ENCODE peak calls at places on chromosomes 4 and X, in four cellular contexts. R is HepG2, C is GM12878, L is H1. W is an unnamed sample.

GRCh38 chrX:1500701-1501624 is 36.0 kb downstream of the P2RY8 start:
- DNase-seq in R (no peak), C (peak), L (peak), W (no peak)

GRCh38 chrX:17519349-17519748 is 144.3 kb downstream of the NHS start:
- DNase-seq in C (no peak), L (no peak), R (no peak), W (no peak)

GRCh38 chrX:134019567-134020206 is 34.3 kb upstream of the GPC3 start:
- DNase-seq in C (no peak), L (no peak), R (peak), W (no peak)

GRCh38 chrX:70030242-70030823 is 19.4 kb downstream of the AWAT2 start:
- DNase-seq in L (peak), C (no peak), R (peak), W (peak)

GRCh38 chrX:12308420-12308819 is 170.1 kb downstream of the FRMPD4 start:
- DNase-seq in R (no peak), C (no peak), L (no peak), W (no peak)

GRCh38 chr4:86035688-86036087 is 324.2 kb downstream of the MAPK10 start:
- DNase-seq in R (no peak), C (no peak), L (no peak), W (no peak)

GRCh38 chr4:80540349-80540748 is 204.8 kb downstream of the CFAP299 start:
- DNase-seq in R (no peak), L (no peak), C (no peak), W (no peak)

GRCh38 chrX:13487731-13488505 is 81.5 kb upstream of the EGFL6 start:
- DNase-seq in R (peak), C (peak), L (peak), W (peak)

GRCh38 chrX:111869639-111870034 is 6.3 kb upstream of the TRPC5OS start:
- DNase-seq in C (peak), L (peak), R (no peak), W (peak)

GRCh38 chrX:74521961-74522833 is 92.2 kb downstream of the RLIM start:
- DNase-seq in C (no peak), L (no peak), R (no peak), W (no peak)

GRCh38 chr4:181646864-181647263 is 596.3 kb upstream of the TENM3 start:
- DNase-seq in R (no peak), C (no peak), L (no peak), W (no peak)

GRCh38 chr4:187550256-187550950 is 445.2 kb upstream of the ZFP42 start:
- DNase-seq in R (no peak), L (no peak), C (no peak), W (no peak)

GRCh38 chr4:80875642-80876041 is 154.9 kb upstream of the BMP3 start:
- DNase-seq in L (no peak), R (no peak), C (peak), W (no peak)

GRCh38 chr4:121198261-121198660 is 34.1 kb upstream of the TNIP3 start:
- DNase-seq in C (no peak), L (no peak), R (no peak), W (no peak)

GRCh38 chr4:123528501-123529277 is 132.1 kb downstream of the SPRY1 start:
- DNase-seq in R (peak), L (no peak), C (no peak), W (no peak)

GRCh38 chr4:48267574-48267973 is 2.1 kb downstream of the TEC start:
- DNase-seq in C (no peak), R (no peak), L (no peak), W (no peak)

GRCh38 chrX:821311-822178 is 191.0 kb downstream of the SHOX start:
- DNase-seq in C (no peak), L (no peak), R (no peak), W (no peak)

GRCh38 chrX:104318330-104319009 is 63.7 kb upstream of the ESX1 start:
- DNase-seq in R (peak), L (no peak), C (no peak), W (peak)

GRCh38 chr4:104063341-104063740 is 343.6 kb upstream of the TACR3 start:
- DNase-seq in R (no peak), C (no peak), L (no peak), W (no peak)

GRCh38 chrX:65528293-65528692 is 6.3 kb downstream of the LAS1L start:
- DNase-seq in L (no peak), R (no peak), C (no peak), W (no peak)

GRCh38 chr4:25448379-25449109 is 71.5 kb downstream of the ANAPC4 start:
- DNase-seq in L (no peak), C (no peak), R (no peak), W (peak)

GRCh38 chr4:4866124-4866832 is 6.8 kb downstream of the MSX1 start:
- DNase-seq in R (no peak), L (peak), C (no peak), W (no peak)

GRCh38 chr4:61200991-61201526 is 933 bp downstream of the ADGRL3 start:
- DNase-seq in C (no peak), R (no peak), L (peak), W (no peak)

GRCh38 chrX:70437011-70437410 is 7.6 kb upstream of the DLG3 start:
- DNase-seq in C (no peak), L (no peak), R (no peak), W (no peak)

GRCh38 chrX:103918584-103919335 is 43.7 kb upstream of the TMSB15B start:
- DNase-seq in C (no peak), L (peak), R (no peak), W (peak)

GRCh38 chr4:138897818-138898226 is 117.8 kb upstream of the NOCT start:
- DNase-seq in L (no peak), R (peak), C (no peak), W (no peak)

GRCh38 chr4:8393593-8394038 is 46.9 kb downstream of the ACOX3 start:
- DNase-seq in R (no peak), C (no peak), L (no peak), W (no peak)
- TF ChIP-seq SUZ12 in R (no peak), C (no peak), L (no peak), W (no peak)

DNA sequence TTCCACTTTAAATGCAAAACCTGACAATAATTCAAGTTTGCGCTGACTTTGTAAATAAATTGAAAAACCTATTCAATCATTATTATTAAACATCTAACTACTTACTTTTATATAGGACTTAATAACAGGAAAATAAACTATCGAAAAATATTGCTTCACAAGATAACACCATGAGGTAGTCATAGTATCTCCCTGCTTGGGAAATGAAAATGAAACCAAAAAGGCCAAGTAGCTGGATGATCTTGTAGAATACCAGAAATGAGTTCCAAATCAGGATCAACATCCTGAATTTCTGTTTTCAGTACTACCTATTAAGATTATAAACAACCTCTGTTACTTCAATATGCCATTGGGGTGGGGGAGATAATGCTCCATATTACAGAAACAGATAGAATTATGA is 58.9 kb downstream of the CHIC2 start:
- DNase-seq in R (no peak), L (no peak), C (no peak), W (no peak)
- TF ChIP-seq ZNF274 in R (no peak), L (no peak), C (no peak), W (no peak)

GRCh38 chr4:175622887-175623286 is 189.2 kb downstream of the GPM6A start:
- DNase-seq in L (no peak), R (no peak), C (no peak), W (no peak)
- TF ChIP-seq SUZ12 in L (no peak), R (no peak), C (no peak), W (no peak)

GRCh38 chrX:116232833-116233232 is 62.3 kb downstream of the AGTR2 start:
- DNase-seq in R (no peak), L (no peak), C (no peak), W (no peak)

GRCh38 chrX:116230136-116230886 is 59.8 kb downstream of the AGTR2 start:
- DNase-seq in C (no peak), L (no peak), R (peak), W (no peak)
- TF ChIP-seq ZNF274 in C (no peak), L (no peak), R (no peak), W (no peak)

GRCh38 chrX:19748898-19749680 is 138.3 kb downstream of the SH3KBP1 start:
- DNase-seq in L (no peak), R (no peak), C (no peak), W (no peak)

GRCh38 chrX:19750028-19750786 is 137.2 kb downstream of the SH3KBP1 start:
- DNase-seq in C (peak), L (no peak), R (no peak), W (no peak)

GRCh38 chrX:19751068-19751467 is 136.3 kb downstream of the SH3KBP1 start:
- DNase-seq in L (no peak), C (no peak), R (no peak), W (no peak)

GRCh38 chrX:19746919-19747671 is 140.3 kb downstream of the SH3KBP1 start:
- DNase-seq in L (no peak), R (peak), C (no peak), W (peak)

DNA sequence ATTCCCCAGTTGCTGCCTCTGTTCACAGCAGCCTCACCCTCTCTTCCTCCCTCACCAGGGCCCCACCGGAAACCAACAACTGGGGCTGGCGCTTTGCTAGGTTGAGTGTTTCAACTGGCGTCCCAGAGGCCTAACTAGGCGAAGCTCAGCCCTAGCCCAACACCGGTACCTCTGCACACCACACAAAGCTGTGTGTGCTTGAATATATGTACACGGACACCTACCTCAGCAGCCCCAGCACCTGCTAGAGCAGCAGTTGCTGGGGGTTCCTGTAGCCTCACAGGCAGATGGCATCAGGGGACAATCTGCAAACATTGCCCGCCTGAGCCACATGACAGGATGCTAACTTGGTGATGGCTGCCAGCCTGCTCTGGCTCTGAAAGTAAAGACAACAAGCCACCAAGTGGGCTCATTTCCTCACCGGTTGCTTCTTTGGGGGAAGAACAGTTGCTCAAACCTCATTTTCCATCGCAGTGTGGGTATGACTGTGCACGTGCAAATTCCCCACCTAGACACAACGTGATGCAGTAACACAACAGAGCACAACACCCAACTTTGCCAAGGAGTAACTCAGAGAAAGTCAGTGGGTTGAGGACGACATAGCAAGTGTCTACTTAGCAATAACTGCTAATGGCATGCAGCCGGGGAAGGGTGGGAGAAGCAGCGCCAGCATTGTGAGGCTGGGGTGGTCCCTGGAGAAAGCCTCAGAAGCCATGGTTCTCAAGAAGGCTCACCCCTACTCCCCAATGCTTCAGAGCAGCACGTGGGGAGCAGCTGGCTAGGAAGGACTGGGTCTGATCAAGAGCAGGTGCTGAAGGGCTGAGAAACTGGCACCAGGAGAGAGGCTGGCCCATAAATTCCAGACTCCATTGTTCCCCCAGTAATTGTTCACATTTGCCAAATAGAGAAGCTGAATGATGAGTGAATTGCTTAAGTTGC is 139.5 kb downstream of the SH3KBP1 start:
- DNase-seq in C (no peak), R (no peak), L (no peak), W (no peak)
- TF ChIP-seq SUZ12 in C (no peak), R (no peak), L (no peak), W (no peak)

GRCh38 chr4:18695733-18696527 is 674.4 kb upstream of the LCORL start:
- DNase-seq in L (no peak), C (no peak), R (no peak), W (no peak)
- TF ChIP-seq ZNF274 in L (no peak), C (no peak), R (no peak), W (no peak)

GRCh38 chrX:9566150-9566621 is 101.3 kb downstream of the TBL1X start:
- DNase-seq in R (peak), C (no peak), L (no peak), W (no peak)
- TF ChIP-seq SUZ12 in R (no peak), C (no peak), L (no peak), W (no peak)

GRCh38 chr4:94011190-94011589 is 182.6 kb downstream of the ATOH1 start:
- DNase-seq in L (no peak), C (no peak), R (no peak), W (no peak)

GRCh38 chr4:94014484-94015136 is 186.1 kb downstream of the ATOH1 start:
- DNase-seq in R (no peak), C (no peak), L (no peak), W (no peak)

DNA sequence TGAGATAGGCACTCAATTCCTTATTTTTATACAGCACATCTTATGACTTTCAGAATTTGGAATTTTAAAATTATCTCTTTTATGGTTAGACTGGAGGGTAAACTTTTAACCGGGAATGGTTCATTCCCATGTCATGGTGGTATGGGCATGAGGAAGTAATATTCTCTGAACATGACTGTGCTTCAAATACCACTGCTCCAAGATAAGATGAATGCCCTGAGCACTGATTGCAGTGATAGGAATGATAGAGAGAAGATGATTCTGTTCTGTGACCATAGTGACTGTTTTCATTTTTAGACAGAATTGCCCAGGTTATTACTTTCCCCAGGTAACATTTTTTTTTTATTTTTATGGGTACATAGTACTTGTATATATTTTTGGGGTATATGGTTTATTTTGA is 187.4 kb downstream of the ATOH1 start:
- DNase-seq in C (no peak), L (no peak), R (no peak), W (no peak)
- TF ChIP-seq ZNF274 in C (no peak), L (no peak), R (no peak), W (no peak)